ENCODE peak calls at places on chromosome 2, in ten cellular contexts. H is NCI-H345; V is occipital lobe; Z is brain microvascular endothelial cell; O is Right ventricle myocardium superior; W is HEK293T; D is AG04449; K is stimulated activated CD4-positive, alpha-beta T cell treated with anti-CD3 and anti-CD28 coated beads, TNF-alpha, amount 100 ng/mL, for 4 hours; R is A172; U is activated T-helper 1 cell treated with anti-CD3 and anti-CD28 coated beads, Interleukin-2, amount 50 U/mL, for 16 hours. Y is an unnamed sample.

GRCh38 chr2:237497820-237498128 is 10.7 kb downstream of the MLPH start:
- DNase-seq in H (no peak), V (no peak), Z (no peak), O (no peak), W (no peak), D (no peak), K (no peak), R (no peak), U (no peak), Y (no peak)

GRCh38 chr2:199524689-199525574 is 67.2 kb upstream of the SATB2 start:
- DNase-seq in H (no peak), V (no peak), Z (no peak), O (no peak), W (no peak), D (no peak), K (no peak), R (no peak), U (no peak), Y (no peak)

GRCh38 chr2:236627846-236628245 is 58.2 kb downstream of the ACKR3 start:
- DNase-seq in H (no peak), V (no peak), Z (no peak), O (no peak), W (no peak), D (no peak), K (no peak), R (no peak), U (no peak), Y (no peak)

GRCh38 chr2:164589522-164589921 is 31.8 kb downstream of the GRB14 start:
- DNase-seq in H (no peak), V (no peak), Z (peak; percentile 36), O (no peak), W (no peak), D (no peak), K (no peak), R (no peak), U (no peak), Y (peak; percentile 37)

GRCh38 chr2:37323176-37323575 is 1.5 kb downstream of the PRKD3 start:
- DNase-seq in H (no peak), V (no peak), Z (no peak), O (no peak), W (no peak), D (no peak), K (no peak), R (no peak), U (no peak), Y (no peak)

GRCh38 chr2:33522571-33522970 is 46.1 kb downstream of the RASGRP3 start:
- DNase-seq in H (no peak), V (no peak), Z (no peak), O (no peak), W (no peak), D (no peak), K (no peak), R (no peak), U (no peak), Y (no peak)

GRCh38 chr2:174334781-174335604 is at the start of gene SP9:
- DNase-seq in H (peak; percentile 76), V (no peak), Z (no peak), O (peak; percentile 49), W (peak; percentile 86), D (no peak), K (no peak), R (peak; percentile 48), U (no peak), Y (no peak)

GRCh38 chr2:19146867-19147266 is 211.6 kb downstream of the OSR1 start:
- DNase-seq in H (no peak), V (no peak), Z (no peak), O (no peak), W (no peak), D (no peak), K (no peak), R (no peak), U (no peak), Y (no peak)

GRCh38 chr2:97267411-97268074 is 154.6 kb downstream of the ANKRD36 start:
- DNase-seq in H (no peak), V (no peak), Z (no peak), O (peak; percentile 25), W (no peak), D (no peak), K (no peak), R (no peak), U (no peak), Y (peak; percentile 0)

GRCh38 chr2:8230466-8230865 is 451.4 kb upstream of the ID2 start:
- DNase-seq in H (no peak), V (no peak), Z (no peak), O (no peak), W (no peak), D (no peak), K (no peak), R (no peak), U (no peak), Y (no peak)

GRCh38 chr2:216620806-216621205 is 12.4 kb upstream of the IGFBP2 start:
- DNase-seq in H (no peak), V (no peak), Z (no peak), O (peak; percentile 44), W (no peak), D (no peak), K (no peak), R (no peak), U (no peak), Y (no peak)

GRCh38 chr2:198715304-198715703 is 742.4 kb downstream of the SATB2 start:
- DNase-seq in H (no peak), V (no peak), Z (no peak), O (no peak), W (no peak), D (no peak), K (no peak), R (no peak), U (no peak), Y (no peak)